ENCODE peak calls at places on chromosomes 3 and 15, in five cellular contexts. J is GM20000, Z is stomach, L is left lung, H is AG09319. D is an unnamed sample.

GRCh38 chr3:127915115-127915936 is at the start of gene KBTBD12:
- DNase-seq in J (no peak), Z (peak), L (no peak), H (no peak), D (no peak)

GRCh38 chr3:79161941-79162340 is 605.9 kb downstream of the ROBO1 start:
- DNase-seq in J (no peak), Z (no peak), L (no peak), H (no peak), D (no peak)

GRCh38 chr3:55742027-55742710 is 255.1 kb upstream of the WNT5A start:
- DNase-seq in J (no peak), Z (no peak), L (no peak), H (no peak), D (no peak)

GRCh38 chr3:58521917-58522680 is 14.9 kb downstream of the ACOX2 start:
- DNase-seq in J (no peak), Z (no peak), L (no peak), H (no peak), D (no peak)

GRCh38 chr15:25057574-25057973 is 102.8 kb downstream of the SNRPN start:
- DNase-seq in J (no peak), Z (peak), L (no peak), H (no peak), D (no peak)

GRCh38 chr3:39267631-39268553 is 11.9 kb downstream of the CX3CR1 start:
- DNase-seq in J (no peak), Z (no peak), L (no peak), H (no peak), D (no peak)

GRCh38 chr3:107241217-107241616 is 136.0 kb upstream of the CCDC54 start:
- DNase-seq in J (no peak), Z (peak), L (peak), H (no peak), D (peak)

GRCh38 chr3:71385040-71385685 is 198.4 kb downstream of the FOXP1 start:
- DNase-seq in J (no peak), Z (no peak), L (no peak), H (no peak), D (no peak)

GRCh38 chr15:33941279-33942063 is 26.8 kb upstream of the CHRM5 start:
- DNase-seq in J (no peak), Z (no peak), L (no peak), H (no peak), D (no peak)
- TF ChIP-seq CTCF in J (no peak), Z (no peak), L (no peak), H (no peak), D (no peak)

DNA sequence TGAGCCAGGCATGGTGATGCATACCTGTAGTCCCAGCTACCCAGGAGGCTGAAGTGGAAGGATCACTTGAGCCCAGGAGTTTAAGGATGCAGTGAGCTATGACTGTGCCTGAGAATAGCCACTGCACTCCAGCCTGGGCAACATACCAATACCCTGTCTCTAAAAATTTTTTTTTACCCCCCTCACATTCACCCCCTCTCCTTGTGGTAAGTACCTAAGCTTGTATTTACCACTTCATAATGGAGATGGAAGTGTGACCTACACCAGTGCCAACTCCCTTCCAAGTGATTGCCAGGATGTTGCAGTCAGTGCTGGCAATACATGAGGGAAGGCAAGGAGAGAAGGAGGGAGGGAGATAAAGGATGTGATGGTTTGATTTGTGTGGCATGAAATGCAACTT is 84.2 kb downstream of the LRRC28 start:
- DNase-seq in J (no peak), Z (no peak), L (no peak), H (no peak), D (no peak)
- TF ChIP-seq CTCF in J (no peak), Z (no peak), L (no peak), H (no peak), D (no peak)

GRCh38 chr3:126703512-126704493 is at the start of gene CHCHD6:
- DNase-seq in J (peak), Z (peak), L (peak), H (peak), D (peak)
- TF ChIP-seq CTCF in J (no peak), Z (no peak), L (no peak), H (peak), D (no peak)

DNA sequence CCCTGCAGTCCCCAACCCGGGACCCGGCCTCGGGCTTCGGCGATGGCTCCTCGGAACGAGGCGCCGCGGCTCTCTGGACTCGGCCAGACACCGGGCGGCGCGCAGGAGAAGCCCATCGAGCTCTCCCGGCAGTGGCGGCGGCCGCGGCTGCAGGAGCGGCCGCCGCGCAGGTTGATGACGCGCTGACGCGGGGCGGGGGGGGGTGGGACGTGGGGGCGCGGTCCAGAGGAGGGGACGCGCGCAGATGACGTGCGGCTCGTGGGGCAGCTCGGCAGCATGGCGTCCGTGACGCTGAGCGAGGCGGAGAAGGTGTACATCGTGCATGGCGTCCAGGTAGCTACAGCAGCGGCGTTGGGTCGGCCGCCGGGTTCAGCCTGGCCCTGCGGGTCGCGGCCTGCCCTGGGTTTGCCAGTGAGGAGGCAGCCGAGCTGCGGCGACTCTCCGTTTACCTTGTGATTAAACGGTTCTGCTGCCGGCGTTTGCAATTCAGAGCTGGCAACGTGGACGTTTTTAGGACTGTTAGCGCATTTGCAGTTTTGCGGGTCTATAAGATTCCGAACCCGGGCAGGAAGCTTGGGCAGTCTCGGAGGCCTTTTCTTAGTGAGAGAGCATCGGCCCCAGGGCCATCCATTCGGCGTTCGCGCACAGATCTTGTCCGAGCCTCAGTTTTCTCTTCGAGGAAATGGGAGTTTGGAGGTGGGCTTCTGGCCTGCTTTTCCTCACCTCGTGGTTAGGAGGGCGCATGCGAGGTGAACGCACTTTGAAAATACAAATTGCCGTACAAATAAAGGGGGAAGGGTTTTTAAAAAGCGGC is at the start of the genes EXOSC7 and ZDHHC3:
- DNase-seq in J (peak), Z (peak), L (peak), H (peak), D (peak)
- TF ChIP-seq CTCF in J (no peak), Z (no peak), L (no peak), H (no peak), D (no peak)

GRCh38 chr15:49692514-49693090 is 71.8 kb downstream of the DTWD1 start:
- DNase-seq in J (no peak), Z (no peak), L (no peak), H (no peak), D (no peak)

GRCh38 chr15:49697121-49697520 is 76.3 kb downstream of the DTWD1 start:
- DNase-seq in J (no peak), Z (no peak), L (no peak), H (no peak), D (no peak)

GRCh38 chr15:49693491-49693890 is 72.6 kb downstream of the DTWD1 start:
- DNase-seq in J (no peak), Z (no peak), L (no peak), H (peak), D (no peak)

DNA sequence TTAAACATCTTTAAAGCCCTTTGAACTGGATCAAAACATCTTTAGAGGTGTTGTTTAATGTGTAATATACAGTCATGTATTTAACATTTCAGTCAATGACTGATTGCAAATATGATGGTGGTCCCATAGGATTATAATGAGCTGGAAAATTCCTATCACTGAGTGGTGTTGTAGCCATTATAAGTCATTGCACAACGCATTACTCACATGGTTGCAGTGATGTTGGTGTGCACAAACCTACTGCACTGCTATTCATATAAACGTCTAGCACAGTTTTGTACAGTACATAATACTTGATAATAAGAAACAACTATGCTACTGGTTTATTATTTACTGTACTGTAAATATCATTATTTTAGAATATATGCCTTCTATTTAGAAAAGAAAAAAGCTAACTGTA is 75.6 kb downstream of the DTWD1 start:
- DNase-seq in J (no peak), Z (no peak), L (no peak), H (no peak), D (no peak)
- TF ChIP-seq CTCF in J (no peak), Z (no peak), L (no peak), H (no peak), D (no peak)

GRCh38 chr15:38030609-38031008 is 96.2 kb downstream of the TMCO5A start:
- DNase-seq in J (no peak), Z (no peak), L (no peak), H (no peak), D (no peak)

GRCh38 chr15:38024293-38025091 is 90.1 kb downstream of the TMCO5A start:
- DNase-seq in J (no peak), Z (no peak), L (no peak), H (no peak), D (no peak)

GRCh38 chr15:38029741-38030140 is 95.3 kb downstream of the TMCO5A start:
- DNase-seq in J (no peak), Z (no peak), L (no peak), H (no peak), D (no peak)

DNA sequence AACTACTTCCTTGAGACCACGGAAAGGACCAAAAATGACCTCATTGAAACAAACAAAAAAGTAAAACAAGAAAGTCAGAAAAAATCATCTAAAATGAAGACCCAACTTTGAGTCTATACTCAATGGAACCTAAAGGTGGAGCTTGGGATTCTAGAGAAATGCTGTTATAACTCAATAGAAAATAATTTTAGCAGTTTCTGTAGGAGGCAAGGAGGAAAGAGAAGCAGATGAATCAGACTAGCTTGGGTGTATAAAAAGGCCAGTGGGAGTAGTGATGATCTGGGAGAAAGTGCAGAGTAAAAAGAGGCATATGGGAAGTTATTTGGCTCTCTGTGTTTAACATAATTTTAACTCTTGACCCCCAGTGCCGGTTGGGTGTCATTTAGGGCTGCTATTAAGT is 94.4 kb downstream of the TMCO5A start:
- DNase-seq in J (no peak), Z (no peak), L (no peak), H (no peak), D (no peak)
- TF ChIP-seq CTCF in J (no peak), Z (no peak), L (no peak), H (peak), D (no peak)

GRCh38 chr3:1088503-1088902 is 4.3 kb upstream of the CNTN6 start:
- DNase-seq in J (no peak), Z (no peak), L (no peak), H (no peak), D (no peak)

GRCh38 chr3:1082024-1082633 is 10.7 kb upstream of the CNTN6 start:
- DNase-seq in J (peak), Z (peak), L (no peak), H (no peak), D (no peak)

GRCh38 chr3:1091276-1091675 is 1.5 kb upstream of the CNTN6 start:
- DNase-seq in J (no peak), Z (no peak), L (no peak), H (no peak), D (no peak)

GRCh38 chr3:1092061-1092460 is 763 bp upstream of the CNTN6 start:
- DNase-seq in J (no peak), Z (no peak), L (no peak), H (no peak), D (no peak)

DNA sequence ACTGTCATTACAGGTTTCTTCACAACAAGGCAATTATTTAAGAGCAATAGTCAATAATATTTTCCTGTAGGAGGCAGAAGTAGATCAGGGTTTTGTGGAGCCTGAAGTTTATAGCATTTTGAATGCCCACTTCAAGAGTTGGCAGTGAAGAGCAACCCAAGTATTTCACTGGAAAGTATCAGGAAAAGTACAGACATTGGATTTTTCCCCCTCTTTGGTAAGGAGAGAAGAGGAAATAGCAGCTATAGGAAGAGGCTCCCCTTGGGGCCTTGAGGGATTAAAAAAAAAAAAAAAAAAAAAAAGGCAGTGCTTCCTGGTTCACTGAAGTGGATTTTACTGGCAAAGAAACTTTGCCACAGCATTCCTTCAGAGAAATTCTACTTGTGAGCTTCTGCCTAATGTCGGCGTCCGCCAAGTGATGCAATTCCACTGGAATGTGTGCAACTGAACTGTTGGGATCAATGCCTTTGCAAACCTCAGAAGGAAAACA is 5.7 kb upstream of the CNTN6 start:
- DNase-seq in J (no peak), Z (no peak), L (peak), H (peak), D (no peak)
- TF ChIP-seq CTCF in J (no peak), Z (no peak), L (no peak), H (no peak), D (no peak)

GRCh38 chr3:172703966-172704365 is 6.9 kb downstream of the NCEH1 start:
- DNase-seq in J (no peak), Z (no peak), L (no peak), H (no peak), D (no peak)

GRCh38 chr3:172701758-172702157 is 9.1 kb downstream of the NCEH1 start:
- DNase-seq in J (no peak), Z (no peak), L (no peak), H (no peak), D (no peak)

GRCh38 chr3:172707967-172708366 is 2.9 kb downstream of the NCEH1 start:
- DNase-seq in J (no peak), Z (no peak), L (no peak), H (no peak), D (no peak)

GRCh38 chr3:172708905-172709775 is 1.7 kb downstream of the NCEH1 start:
- DNase-seq in J (no peak), Z (no peak), L (no peak), H (no peak), D (no peak)

GRCh38 chr3:172705166-172705565 is 5.7 kb downstream of the NCEH1 start:
- DNase-seq in J (no peak), Z (no peak), L (no peak), H (no peak), D (no peak)
- TF ChIP-seq CTCF in J (no peak), Z (no peak), L (no peak), H (no peak), D (no peak)

D was measured in activated B cell treated with CpG ODN at 0.5 μM for 24 hours.